ENCODE peak calls at places on chromosomes 4 and X, in four cellular contexts. N is AG08395, S is heart right ventricle, B is neuronal stem cell. T is an unnamed sample.
A peak's percentile ranks its signal among the peaks of the same experiment; 100 is the strongest.

GRCh38 chr4:8419222-8420041 is 21.1 kb downstream of the ACOX3 start:
- DNase-seq in S (no peak), N (no peak), B (no peak), T (no peak)

GRCh38 chrX:18549643-18550042 is 122.3 kb downstream of the RS1 start:
- DNase-seq in N (no peak), B (no peak), S (no peak), T (no peak)

GRCh38 chr4:89307446-89308160 is at the start of gene GPRIN3:
- DNase-seq in N (peak; percentile 29), B (peak; percentile 55), S (peak; percentile 62), T (peak; percentile 78)

GRCh38 chr4:38957239-38957815 is 74.9 kb downstream of the TMEM156 start:
- DNase-seq in B (no peak), N (no peak), S (no peak), T (no peak)

GRCh38 chr4:149784018-149784417 is 31.6 kb downstream of the IQCM start:
- DNase-seq in B (no peak), S (no peak), N (no peak), T (no peak)

GRCh38 chrX:136086521-136086920 is 60.8 kb upstream of the FHL1 start:
- DNase-seq in B (no peak), S (no peak), N (no peak), T (no peak)

GRCh38 chr4:151921811-151922210 is 161.0 kb upstream of the GATB start:
- DNase-seq in B (no peak), S (no peak), N (peak; percentile 55), T (no peak)

GRCh38 chrX:115561605-115562491 is 874 bp downstream of the PLS3 start:
- DNase-seq in B (peak; percentile 24), N (peak; percentile 48), S (peak; percentile 38), T (peak; percentile 81)

GRCh38 chrX:21528076-21528475 is 130.1 kb downstream of the KLHL34 start:
- DNase-seq in N (no peak), B (no peak), S (no peak), T (no peak)

GRCh38 chr4:1746919-1747602 is 25.7 kb downstream of the TACC3 start:
- DNase-seq in S (no peak), B (no peak), N (no peak), T (no peak)

GRCh38 chr4:73707918-73708577 is 32.3 kb upstream of the CXCL8 start:
- DNase-seq in B (no peak), N (peak; percentile 65), S (peak; percentile 57), T (no peak)

GRCh38 chr4:98573791-98574190 is 84.6 kb downstream of the TSPAN5 start:
- DNase-seq in B (no peak), N (no peak), S (no peak), T (no peak)

GRCh38 chr4:69800599-69800998 is 40.2 kb upstream of the SULT1B1 start:
- DNase-seq in B (no peak), S (no peak), N (peak; percentile 34), T (no peak)

GRCh38 chrX:27548624-27549023 is 41.5 kb upstream of the DCAF8L2 start:
- DNase-seq in S (no peak), N (no peak), B (no peak), T (no peak)

GRCh38 chr4:123986268-123986798 is 589.7 kb downstream of the SPRY1 start:
- DNase-seq in S (peak; percentile 74), B (no peak), N (peak; percentile 82), T (no peak)

GRCh38 chr4:122522944-122523343 is 66.4 kb upstream of the IL2 start:
- DNase-seq in N (no peak), B (no peak), S (no peak), T (no peak)

GRCh38 chrX:102765217-102765616 is 44.7 kb downstream of the GPRASP3 start:
- DNase-seq in S (peak; percentile 29), N (peak; percentile 60), B (no peak), T (no peak)

GRCh38 chr4:172169871-172170270 is 356.7 kb downstream of the GALNTL6 start:
- DNase-seq in S (no peak), B (no peak), N (no peak), T (no peak)

GRCh38 chrX:138710866-138711331 is 618 bp downstream of the FGF13 start:
- DNase-seq in S (no peak), B (peak; percentile 26), N (no peak), T (peak; percentile 63)

GRCh38 chrX:103666202-103667107 is 20.0 kb downstream of the MORF4L2 start:
- DNase-seq in B (no peak), N (no peak), S (no peak), T (no peak)

GRCh38 chrX:9724711-9725110 is 40.9 kb downstream of the GPR143 start:
- DNase-seq in N (no peak), S (no peak), B (no peak), T (no peak)

GRCh38 chr4:139770361-139770760 is 104.7 kb downstream of the MGST2 start:
- DNase-seq in N (peak; percentile 20), S (peak; percentile 89), B (no peak), T (no peak)

GRCh38 chr4:4640692-4641091 is 98.8 kb upstream of the STX18 start:
- DNase-seq in S (no peak), B (no peak), N (peak; percentile 35), T (peak; percentile 79)

GRCh38 chr4:31548823-31549222 is 828.7 kb downstream of the PCDH7 start:
- DNase-seq in N (no peak), S (no peak), B (no peak), T (no peak)

GRCh38 chr4:86338989-86339388 is 20.9 kb downstream of the MAPK10 start:
- DNase-seq in N (peak; percentile 76), S (peak; percentile 4), B (no peak), T (no peak)

GRCh38 chrX:71098302-71098701 is 2.7 kb downstream of the FOXO4 start:
- DNase-seq in N (peak; percentile 27), B (no peak), S (peak; percentile 54), T (no peak)

GRCh38 chrX:118495958-118496762 is 545 bp downstream of the DOCK11 start:
- DNase-seq in B (no peak), N (no peak), S (peak; percentile 12), T (no peak)

GRCh38 chr4:78292336-78292735 is 235.2 kb downstream of the FRAS1 start:
- DNase-seq in N (no peak), S (no peak), B (no peak), T (no peak)

GRCh38 chr4:23039813-23040212 is 347.1 kb downstream of the GBA3 start:
- DNase-seq in N (no peak), S (no peak), B (no peak), T (no peak)

GRCh38 chrX:33339219-33339618 is 127.9 kb upstream of the DMD start:
- DNase-seq in B (no peak), N (no peak), S (no peak), T (peak; percentile 36)

GRCh38 chrX:138745215-138745614 is 33.7 kb upstream of the FGF13 start:
- DNase-seq in B (peak; percentile 55), N (peak; percentile 61), S (peak; percentile 9), T (no peak)

GRCh38 chr4:76909711-76910110 is 11.8 kb upstream of the SOWAHB start:
- DNase-seq in N (no peak), B (no peak), S (no peak), T (no peak)

GRCh38 chr4:54076673-54077072 is 12.3 kb upstream of the CHIC2 start:
- DNase-seq in N (no peak), B (no peak), S (no peak), T (no peak)

GRCh38 chr4:55611358-55612059 is 19.5 kb upstream of the PDCL2 start:
- DNase-seq in N (no peak), B (no peak), S (no peak), T (no peak)

GRCh38 chrX:2635366-2635765 is 55.7 kb upstream of the CD99 start:
- DNase-seq in S (no peak), N (peak; percentile 41), B (no peak), T (no peak)

T was measured in ecto neural progenitor cell.